ENCODE peak calls at places on chromosomes 5 and 9, in five cellular contexts. L is AG20443, Y is amniotic stem cell, I is SK-MEL-5, R is uterus. P is an unnamed sample.

GRCh38 chr9:16515879-16516289 is 354.6 kb downstream of the BNC2 start:
- DNase-seq in L (peak; percentile 56), R (no peak), I (peak; percentile 37), Y (no peak), P (no peak)

GRCh38 chr5:79107020-79107796 is 4.4 kb upstream of the BHMT start:
- DNase-seq in L (no peak), I (peak; percentile 23), R (no peak), Y (no peak), P (no peak)

GRCh38 chr9:95505676-95506437 is 10.9 kb downstream of the PTCH1 start:
- DNase-seq in Y (no peak), L (peak; percentile 77), I (peak; percentile 52), R (peak; percentile 67), P (no peak)

GRCh38 chr9:123048748-123049147 is 15.3 kb downstream of the GPR21 start:
- DNase-seq in I (no peak), Y (no peak), L (peak; percentile 15), R (no peak), P (no peak)

GRCh38 chr9:21558627-21559401 is 76.7 kb upstream of the IFNE start:
- DNase-seq in Y (no peak), I (no peak), L (peak; percentile 58), R (no peak), P (no peak)

GRCh38 chr9:68869020-68869419 is 144.9 kb downstream of the PRKACG start:
- DNase-seq in Y (no peak), L (no peak), R (no peak), I (peak; percentile 34), P (no peak)

GRCh38 chr5:69502375-69503143 is 10.0 kb downstream of the OCLN start:
- DNase-seq in L (peak; percentile 18), I (no peak), Y (no peak), R (no peak), P (no peak)

GRCh38 chr9:73595036-73595545 is 443.4 kb downstream of the ANXA1 start:
- DNase-seq in L (no peak), Y (no peak), R (no peak), I (no peak), P (no peak)

GRCh38 chr9:87529666-87530065 is 32.0 kb downstream of the DAPK1 start:
- DNase-seq in I (no peak), R (no peak), L (no peak), Y (no peak), P (no peak)

GRCh38 chr9:96020300-96020821 is 144.9 kb downstream of the ERCC6L2 start:
- DNase-seq in Y (no peak), R (no peak), L (no peak), I (no peak), P (no peak)

GRCh38 chr5:155850411-155850810 is 476.6 kb upstream of the SGCD start:
- DNase-seq in R (no peak), L (no peak), I (no peak), Y (no peak), P (no peak)

GRCh38 chr9:19551124-19551929 is 142.5 kb downstream of the ACER2 start:
- DNase-seq in Y (no peak), I (no peak), R (no peak), L (no peak), P (no peak)

GRCh38 chr9:71819115-71819739 is 50.9 kb upstream of the CEMIP2 start:
- DNase-seq in Y (peak; percentile 18), R (peak; percentile 31), I (peak; percentile 62), L (peak; percentile 35), P (peak; percentile 31)

GRCh38 chr5:174900176-174900692 is 175.9 kb downstream of the MSX2 start:
- DNase-seq in Y (no peak), L (no peak), I (no peak), R (no peak), P (no peak)

GRCh38 chr9:132787748-132788159 is 90.3 kb downstream of the AK8 start:
- DNase-seq in R (no peak), I (no peak), Y (no peak), L (no peak), P (no peak)

GRCh38 chr9:83032065-83032625 is 30.8 kb downstream of the RASEF start:
- DNase-seq in Y (no peak), R (no peak), L (no peak), I (no peak), P (no peak)

GRCh38 chr9:23587903-23588302 is 238.1 kb downstream of the ELAVL2 start:
- DNase-seq in R (no peak), Y (no peak), I (no peak), L (no peak), P (no peak)

GRCh38 chr5:141787376-141787775 is 90.8 kb downstream of the PCDH1 start:
- DNase-seq in L (no peak), R (no peak), I (no peak), Y (no peak), P (no peak)

GRCh38 chr5:115309751-115310370 is 13.4 kb upstream of the CCDC112 start:
- DNase-seq in I (peak; percentile 64), R (no peak), L (no peak), Y (peak; percentile 23), P (no peak)

GRCh38 chr9:78788101-78788500 is 491.2 kb downstream of the PSAT1 start:
- DNase-seq in I (no peak), R (no peak), Y (no peak), L (peak; percentile 47), P (no peak)

GRCh38 chr9:130476151-130476730 is 31.5 kb downstream of the ASS1 start:
- DNase-seq in R (no peak), L (no peak), I (no peak), Y (no peak), P (no peak)

GRCh38 chr9:109520475-109521132 is 22.5 kb upstream of the PTPN3 start:
- DNase-seq in R (peak; percentile 40), I (peak; percentile 83), Y (peak; percentile 57), L (peak; percentile 85), P (peak; percentile 77)

GRCh38 chr9:127172066-127172707 is 49.8 kb upstream of the ANGPTL2 start:
- DNase-seq in Y (no peak), L (no peak), I (no peak), R (no peak), P (peak; percentile 37)

GRCh38 chr9:86280580-86280979 is 1.8 kb downstream of the ISCA1 start:
- DNase-seq in I (no peak), L (no peak), R (no peak), Y (no peak), P (no peak)

GRCh38 chr5:1665803-1666202 is 133.8 kb downstream of the MRPL36 start:
- DNase-seq in Y (no peak), I (no peak), R (no peak), L (no peak), P (no peak)

GRCh38 chr9:136474974-136475865 is 7.6 kb downstream of the SEC16A start:
- DNase-seq in R (no peak), I (no peak), Y (no peak), L (no peak), P (no peak)

P was measured in lower leg skin.